ENCODE peak calls at places on chromosomes 6 and 20, in seven cellular contexts. T is GM23338; M is G401; K is lower lobe of right lung; N is activated CD4-positive, alpha-beta T cell treated with anti-CD3 and anti-CD28 coated beads for 1 hour; B is transverse colon; I is HS-5. D is an unnamed sample.

GRCh38 chr6:14674458-14674857 is 556.9 kb downstream of the CD83 start:
- DNase-seq in M (no peak), B (no peak), N (no peak), I (no peak), T (no peak), K (no peak), D (no peak)

GRCh38 chr20:10848810-10849370 is 175.1 kb upstream of the JAG1 start:
- DNase-seq in T (peak), M (no peak), I (peak), K (no peak), N (no peak), B (peak), D (peak)

GRCh38 chr6:152329640-152330202 is 307.4 kb downstream of the SYNE1 start:
- DNase-seq in K (no peak), I (no peak), M (no peak), T (no peak), N (no peak), B (no peak), D (no peak)

GRCh38 chr20:61950631-61951010 is 115.1 kb downstream of the TAF4 start:
- DNase-seq in M (no peak), K (no peak), T (no peak), B (no peak), N (no peak), I (no peak), D (peak)

GRCh38 chr20:5888051-5888450 is 62.3 kb downstream of the TRMT6 start:
- DNase-seq in N (no peak), I (no peak), M (no peak), B (no peak), K (no peak), T (no peak), D (no peak)

GRCh38 chr6:152637422-152638047 is 373 bp upstream of the SYNE1 start:
- DNase-seq in K (no peak), I (no peak), N (no peak), B (no peak), T (no peak), M (peak), D (no peak)

GRCh38 chr6:37657117-37657886 is 40.4 kb downstream of the MDGA1 start:
- DNase-seq in M (no peak), T (no peak), B (no peak), N (no peak), K (no peak), I (no peak), D (no peak)

GRCh38 chr6:21593927-21594421 is 423 bp downstream of the SOX4 start:
- DNase-seq in I (no peak), N (no peak), M (peak), B (peak), T (no peak), K (no peak), D (no peak)

GRCh38 chr20:53085720-53086119 is 113.6 kb downstream of the TSHZ2 start:
- DNase-seq in M (no peak), I (no peak), K (no peak), B (no peak), N (no peak), T (no peak), D (no peak)

GRCh38 chr20:16404171-16404570 is 169.1 kb downstream of the KIF16B start:
- DNase-seq in K (no peak), N (no peak), T (no peak), M (no peak), B (no peak), I (no peak), D (no peak)

D was measured in sigmoid colon.